ENCODE peak calls at places on chromosomes 7 and 10, in nine cellular contexts. A is AG09319, Q is foreskin fibroblast, J is tibial artery, E is GM12865, C is epithelial cell of esophagus, G is suprapubic skin, B is nephron progenitor cell, I is head of caudate nucleus. L is an unnamed sample.

GRCh38 chr10:75405201-75406143 is 3.9 kb upstream of the ZNF503 start:
- DNase-seq in A (no peak), Q (no peak), J (no peak), E (no peak), C (peak), G (no peak), B (peak), I (no peak), L (no peak)

GRCh38 chr7:157832866-157833607 is 496.2 kb downstream of the DNAJB6 start:
- DNase-seq in A (no peak), Q (no peak), J (no peak), E (no peak), C (no peak), G (no peak), B (no peak), I (no peak), L (no peak)

GRCh38 chr10:43846187-43846680 is 197.6 kb upstream of the ZNF32 start:
- DNase-seq in A (no peak), Q (peak), J (no peak), E (peak), C (no peak), G (no peak), B (no peak), I (no peak), L (peak)

GRCh38 chr10:131701131-131701947 is 199.5 kb upstream of the PPP2R2D start:
- DNase-seq in A (no peak), Q (no peak), J (no peak), E (no peak), C (no peak), G (no peak), B (no peak), I (no peak), L (no peak)

GRCh38 chr10:114540191-114540590 is 117.9 kb downstream of the ABLIM1 start:
- DNase-seq in A (no peak), Q (no peak), J (no peak), E (no peak), C (no peak), G (no peak), B (no peak), I (no peak), L (no peak)

GRCh38 chr7:80611779-80612178 is 26.7 kb upstream of the CD36 start:
- DNase-seq in A (no peak), Q (peak), J (no peak), E (no peak), C (peak), G (no peak), B (no peak), I (no peak), L (peak)

GRCh38 chr7:12759112-12759511 is 71.7 kb downstream of the ARL4A start:
- DNase-seq in A (no peak), Q (no peak), J (no peak), E (no peak), C (no peak), G (no peak), B (no peak), I (no peak), L (no peak)

GRCh38 chr7:99752354-99752753 is 17.4 kb upstream of the CYP3A7 start:
- DNase-seq in A (no peak), Q (peak), J (no peak), E (no peak), C (peak), G (no peak), B (no peak), I (no peak), L (no peak)

GRCh38 chr7:79458796-79459195 is 5.3 kb upstream of the MAGI2 start:
- DNase-seq in A (no peak), Q (no peak), J (no peak), E (no peak), C (no peak), G (no peak), B (no peak), I (no peak), L (no peak)

GRCh38 chr7:119643558-119643957 is 629.4 kb upstream of the KCND2 start:
- DNase-seq in A (no peak), Q (no peak), J (no peak), E (no peak), C (no peak), G (no peak), B (no peak), I (no peak), L (no peak)

GRCh38 chr7:36034020-36034419 is 119.0 kb upstream of the EEPD1 start:
- DNase-seq in A (no peak), Q (no peak), J (no peak), E (no peak), C (peak), G (no peak), B (no peak), I (no peak), L (peak)